ENCODE peak calls at places on chromosomes 4 and X, in ten cellular contexts. F is GM10248, M is SK-N-SH, A is brain microvascular endothelial cell, K is left lung, O is lung, G is endothelial cell, Z is heart right ventricle, H is neural crest cell, D is lower leg skin. V is an unnamed sample.
A peak's percentile ranks its signal among the peaks of the same experiment; 100 is the strongest.

GRCh38 chr4:109648266-109648996 is 54.8 kb downstream of the CASP6 start:
- DNase-seq in G (no peak), H (no peak), D (no peak), A (peak; percentile 28), Z (no peak), M (peak; percentile 11), O (no peak), F (no peak), K (no peak), V (no peak)

GRCh38 chrX:96707829-96708228 is 23.2 kb downstream of the DIAPH2 start:
- DNase-seq in A (no peak), O (no peak), K (no peak), M (no peak), G (no peak), H (no peak), D (no peak), F (no peak), Z (no peak), V (no peak)

GRCh38 chrX:156002517-156002916 is 5.0 kb downstream of the IL9R start:
- DNase-seq in O (no peak), Z (no peak), A (no peak), M (no peak), F (no peak), K (no peak), D (no peak), G (no peak), H (no peak), V (no peak)

GRCh38 chr4:181650033-181650825 is 593.0 kb upstream of the TENM3 start:
- DNase-seq in H (no peak), M (no peak), D (no peak), F (no peak), A (no peak), G (no peak), Z (no peak), O (no peak), K (no peak), V (no peak)

GRCh38 chrX:136204571-136204970 is 46.6 kb downstream of the MAP7D3 start:
- DNase-seq in G (peak; percentile 11), K (peak; percentile 52), F (no peak), H (no peak), Z (peak; percentile 64), M (no peak), O (peak; percentile 39), D (peak; percentile 49), A (peak; percentile 59), V (no peak)

GRCh38 chr4:25500626-25501318 is 123.7 kb downstream of the ANAPC4 start:
- DNase-seq in M (peak; percentile 42), Z (no peak), D (no peak), F (no peak), K (no peak), H (no peak), O (no peak), A (no peak), G (no peak), V (no peak)

GRCh38 chrX:17769701-17770269 is 32.5 kb downstream of the SCML1 start:
- DNase-seq in F (no peak), O (no peak), H (no peak), Z (no peak), D (no peak), G (no peak), A (no peak), M (no peak), K (no peak), V (no peak)

GRCh38 chr4:57401586-57401985 is 291.4 kb upstream of the IGFBP7 start:
- DNase-seq in K (no peak), G (no peak), F (no peak), H (no peak), Z (no peak), M (no peak), A (no peak), O (no peak), D (no peak), V (no peak)

GRCh38 chr4:24657768-24658617 is 73.6 kb upstream of the DHX15 start:
- DNase-seq in G (no peak), M (no peak), K (peak; percentile 53), F (peak; percentile 31), O (peak; percentile 61), D (peak; percentile 50), Z (no peak), H (no peak), A (peak; percentile 64), V (no peak)

GRCh38 chrX:134177527-134177926 is 59.5 kb upstream of the CCDC160 start:
- DNase-seq in A (no peak), Z (no peak), G (no peak), K (no peak), M (no peak), H (no peak), F (no peak), D (no peak), O (no peak), V (no peak)

GRCh38 chrX:40845331-40845911 is 110.1 kb upstream of the MED14 start:
- DNase-seq in O (no peak), H (no peak), Z (peak; percentile 29), G (no peak), K (no peak), D (no peak), A (peak; percentile 90), F (no peak), M (no peak), V (no peak)

GRCh38 chr4:38548256-38548655 is 115.7 kb upstream of the KLF3 start:
- DNase-seq in M (no peak), A (no peak), F (no peak), Z (no peak), O (no peak), G (no peak), H (no peak), D (no peak), K (no peak), V (no peak)

GRCh38 chr4:147831452-147832192 is 99.7 kb downstream of the ARHGAP10 start:
- DNase-seq in M (no peak), A (peak; percentile 87), G (no peak), O (peak; percentile 40), F (no peak), K (no peak), Z (peak; percentile 29), D (peak; percentile 86), H (no peak), V (peak; percentile 90)

GRCh38 chrX:44619039-44619438 is 76.4 kb upstream of the FUNDC1 start:
- DNase-seq in D (no peak), K (no peak), F (no peak), Z (no peak), H (no peak), G (no peak), O (no peak), A (no peak), M (no peak), V (no peak)

DNA sequence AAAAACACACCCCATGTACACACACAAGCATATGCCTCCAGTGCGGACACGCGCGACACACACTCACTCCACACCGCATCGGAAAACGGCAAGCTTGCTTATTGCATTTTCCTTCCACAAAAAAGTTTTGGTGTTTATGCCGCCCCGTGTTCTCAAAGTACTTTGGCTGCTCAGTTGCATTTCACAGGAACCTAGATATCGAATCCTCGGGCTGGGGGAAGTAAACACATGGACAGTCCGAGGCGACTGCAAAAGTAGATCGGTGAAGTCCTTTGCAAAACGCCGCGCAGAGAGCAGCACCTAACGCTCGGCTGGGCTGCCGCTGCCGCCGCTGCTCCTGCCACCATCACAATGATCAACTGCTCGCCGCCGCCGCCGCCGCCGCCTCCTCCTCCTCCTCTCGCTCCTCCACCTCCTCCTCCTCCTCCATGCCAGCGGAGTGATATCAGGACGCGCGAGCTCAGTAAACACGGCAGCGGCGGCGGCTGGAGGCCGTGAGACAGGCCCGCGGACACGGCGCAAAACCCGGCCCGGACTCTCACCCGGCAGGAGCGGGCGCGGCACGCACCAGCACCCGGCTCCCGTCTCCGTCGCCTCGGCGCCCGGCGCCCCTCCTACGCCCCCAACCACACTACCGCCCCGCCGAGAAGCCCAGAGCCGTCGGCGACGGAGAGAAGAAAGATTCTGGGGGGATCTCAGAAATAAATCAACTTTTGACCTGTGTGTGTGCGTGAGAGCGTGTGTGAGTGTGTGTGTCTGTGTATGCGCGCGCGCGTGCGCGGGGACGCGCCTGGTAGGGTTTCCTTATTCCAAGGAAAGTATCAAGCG is at the start of gene MAML3:
- DNase-seq in G (peak; percentile 97), D (peak; percentile 92), K (peak; percentile 96), F (peak; percentile 54), M (peak; percentile 90), A (peak; percentile 95), Z (peak; percentile 95), O (peak; percentile 94), H (peak; percentile 93), V (peak; percentile 85)
- TF ChIP-seq CTCF in G (no peak), D (no peak), K (no peak), F (no peak), M (no peak), A (no peak), Z (no peak), O (no peak), H (no peak), V (no peak)

DNA sequence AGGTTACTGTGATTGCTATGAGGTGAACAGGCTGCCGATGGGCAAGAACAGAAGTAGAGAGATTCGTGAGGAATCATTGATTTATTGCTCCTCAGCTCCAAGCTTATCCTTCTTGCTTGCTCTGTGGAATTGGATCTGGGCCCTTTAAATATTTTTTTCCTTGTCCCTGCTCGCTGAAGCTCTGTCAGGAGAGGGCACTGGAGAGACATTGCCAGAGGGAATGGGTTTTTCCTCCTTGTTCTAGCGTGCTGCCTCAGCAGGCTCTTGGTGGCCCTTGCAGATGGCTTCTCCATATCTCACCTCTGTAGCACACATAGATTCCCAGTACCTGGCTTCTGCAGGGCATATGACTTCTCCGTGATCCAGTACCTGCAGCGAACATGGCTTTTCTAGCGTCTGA is 67.4 kb downstream of the CNGA2 start:
- DNase-seq in M (no peak), D (no peak), Z (no peak), G (no peak), A (no peak), O (no peak), F (no peak), H (no peak), K (no peak), V (no peak)
- TF ChIP-seq CTCF in M (peak; percentile 31), D (no peak), Z (no peak), G (no peak), A (peak; percentile 41), O (no peak), F (no peak), H (no peak), K (no peak), V (no peak)

GRCh38 chr4:140150886-140151699 is 2.9 kb downstream of the MAML3 start:
- DNase-seq in F (peak; percentile 51), O (peak; percentile 93), A (peak; percentile 84), Z (peak; percentile 95), G (peak; percentile 87), D (peak; percentile 87), M (peak; percentile 84), K (peak; percentile 95), H (peak; percentile 75), V (peak; percentile 84)
- TF ChIP-seq CTCF in F (no peak), O (no peak), A (no peak), Z (no peak), G (no peak), D (no peak), M (no peak), K (no peak), H (no peak), V (no peak)

GRCh38 chrX:107029752-107030151 is 29.7 kb upstream of the MORC4 start:
- DNase-seq in A (no peak), M (no peak), G (no peak), K (no peak), D (no peak), O (no peak), F (no peak), Z (no peak), H (no peak), V (no peak)

DNA sequence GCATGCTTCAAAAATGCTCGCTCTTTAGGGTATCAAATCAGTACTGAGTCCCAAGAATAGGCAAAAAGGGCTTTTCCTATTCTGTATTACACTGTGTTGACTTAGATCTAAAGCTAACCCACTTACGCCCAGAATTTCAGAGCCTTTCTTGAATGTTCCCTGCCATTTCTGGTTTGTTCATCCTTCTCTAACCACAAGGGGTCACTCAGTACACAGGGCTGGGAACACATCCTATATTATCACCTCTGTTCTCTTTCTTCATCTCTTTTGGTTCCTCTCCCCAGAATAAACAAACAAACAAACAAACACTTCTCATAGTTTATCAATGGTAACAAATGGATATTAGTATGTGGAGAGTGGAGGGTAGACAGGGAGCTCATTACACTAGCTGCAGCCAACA is 25.5 kb upstream of the MORC4 start:
- DNase-seq in Z (no peak), G (peak; percentile 15), F (peak; percentile 8), K (no peak), D (no peak), O (no peak), A (peak; percentile 8), M (peak; percentile 36), H (no peak), V (no peak)
- TF ChIP-seq CTCF in Z (peak; percentile 43), G (peak; percentile 14), F (peak; percentile 33), K (no peak), D (no peak), O (no peak), A (peak; percentile 60), M (peak; percentile 72), H (peak; percentile 67), V (peak; percentile 24)

V was measured in CD14-positive monocyte.